ENCODE peak calls at places on chromosomes 2 and 18, in five cellular contexts. B is H9, F is neuronal stem cell, M is mesenchymal stem cell, T is H1. P is an unnamed sample.

GRCh38 chr2:220445429-220446105 is 818.1 kb downstream of the SLC4A3 start:
- DNase-seq in B (no peak), F (no peak), M (no peak), T (no peak), P (peak)

GRCh38 chr2:145524836-145525235 is 1004.9 kb upstream of the ZEB2 start:
- DNase-seq in B (no peak), F (no peak), M (no peak), T (no peak), P (no peak)

GRCh38 chr18:2846241-2846637 is 567 bp upstream of the EMILIN2 start:
- DNase-seq in B (no peak), F (peak), M (peak), T (no peak), P (no peak)

GRCh38 chr18:43587538-43588153 is 310.4 kb upstream of the SYT4 start:
- DNase-seq in B (no peak), F (peak), M (peak), T (no peak), P (peak)

GRCh38 chr2:100397117-100397860 is 20.2 kb downstream of the CHST10 start:
- DNase-seq in B (no peak), F (no peak), M (no peak), T (no peak), P (no peak)

GRCh38 chr18:25047421-25047820 is 304.5 kb downstream of the ZNF521 start:
- DNase-seq in B (no peak), F (no peak), M (no peak), T (no peak), P (no peak)

GRCh38 chr18:35231052-35231451 is 9.8 kb upstream of the ZNF397 start:
- DNase-seq in B (peak), F (peak), M (peak), T (peak), P (peak)

GRCh38 chr2:12603781-12604180 is 113.0 kb upstream of the TRIB2 start:
- DNase-seq in B (no peak), F (no peak), M (no peak), T (no peak), P (no peak)

GRCh38 chr2:164910091-164910899 is 45.0 kb downstream of the SLC38A11 start:
- DNase-seq in B (no peak), F (no peak), M (peak), T (no peak), P (peak)
- H4K91ac ChIP-seq in B (no peak), F (no peak), M (no peak), T (no peak), P (peak)

GRCh38 chr2:147026261-147026660 is 818.6 kb upstream of the ACVR2A start:
- DNase-seq in B (no peak), F (no peak), M (no peak), T (no peak), P (no peak)

GRCh38 chr2:147030966-147031760 is 813.7 kb upstream of the ACVR2A start:
- DNase-seq in B (no peak), F (no peak), M (peak), T (no peak), P (no peak)

GRCh38 chr2:147026664-147027278 is 818.1 kb upstream of the ACVR2A start:
- DNase-seq in B (no peak), F (no peak), M (peak), T (no peak), P (no peak)

GRCh38 chr2:147025611-147026010 is 819.2 kb upstream of the ACVR2A start:
- DNase-seq in B (no peak), F (no peak), M (peak), T (no peak), P (no peak)

GRCh38 chr2:147027451-147027850 is 817.4 kb upstream of the ACVR2A start:
- DNase-seq in B (no peak), F (no peak), M (peak), T (no peak), P (no peak)
- H2BK12ac ChIP-seq in B (no peak), F (no peak), M (no peak), T (no peak), P (no peak)

DNA sequence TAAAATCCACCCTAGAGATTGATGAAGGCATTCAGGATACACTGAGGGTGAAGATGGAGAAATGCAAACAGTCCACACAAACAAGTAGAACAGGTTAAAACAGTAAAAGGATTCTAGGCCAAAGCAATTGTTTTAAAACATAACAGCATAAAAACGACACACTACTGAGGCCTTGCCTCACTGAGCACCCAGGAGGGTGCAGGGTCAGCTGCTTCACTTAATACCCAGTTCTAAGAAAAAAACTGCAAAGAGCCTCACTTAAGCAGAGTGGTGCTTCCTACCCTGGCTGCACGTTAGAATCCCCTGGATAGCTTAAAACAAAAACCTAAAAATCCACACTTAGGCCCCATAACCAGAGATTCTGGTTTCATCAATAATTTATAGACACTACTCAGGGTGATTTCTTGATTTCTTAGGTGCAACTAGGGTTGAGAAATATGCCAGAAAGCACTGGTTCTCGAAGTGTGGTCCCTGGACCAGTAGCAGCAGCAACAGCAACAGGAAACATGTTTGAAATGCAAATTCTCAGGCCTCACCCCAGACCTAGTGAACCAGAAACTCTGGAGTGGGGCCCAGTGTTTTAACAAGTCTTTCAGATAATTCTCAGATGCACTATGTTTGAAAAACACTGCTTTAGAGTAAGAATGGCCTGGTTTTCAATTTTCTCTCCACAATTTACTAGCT is 279.1 kb downstream of the ZEB2 start:
- DNase-seq in B (no peak), F (no peak), M (no peak), T (no peak), P (no peak)
- H4K91ac ChIP-seq in B (no peak), F (no peak), M (no peak), T (no peak), P (no peak)

GRCh38 chr2:222310747-222311320 is 12.0 kb upstream of the PAX3 start:
- DNase-seq in B (no peak), F (no peak), M (no peak), T (no peak), P (no peak)
- H2BK12ac ChIP-seq in B (no peak), F (no peak), M (no peak), T (no peak), P (no peak)

GRCh38 chr18:45772081-45772480 is 48.1 kb downstream of the SLC14A1 start:
- DNase-seq in B (no peak), F (no peak), M (no peak), T (no peak), P (no peak)
- H4K91ac ChIP-seq in B (no peak), F (no peak), M (peak), T (no peak), P (no peak)

DNA sequence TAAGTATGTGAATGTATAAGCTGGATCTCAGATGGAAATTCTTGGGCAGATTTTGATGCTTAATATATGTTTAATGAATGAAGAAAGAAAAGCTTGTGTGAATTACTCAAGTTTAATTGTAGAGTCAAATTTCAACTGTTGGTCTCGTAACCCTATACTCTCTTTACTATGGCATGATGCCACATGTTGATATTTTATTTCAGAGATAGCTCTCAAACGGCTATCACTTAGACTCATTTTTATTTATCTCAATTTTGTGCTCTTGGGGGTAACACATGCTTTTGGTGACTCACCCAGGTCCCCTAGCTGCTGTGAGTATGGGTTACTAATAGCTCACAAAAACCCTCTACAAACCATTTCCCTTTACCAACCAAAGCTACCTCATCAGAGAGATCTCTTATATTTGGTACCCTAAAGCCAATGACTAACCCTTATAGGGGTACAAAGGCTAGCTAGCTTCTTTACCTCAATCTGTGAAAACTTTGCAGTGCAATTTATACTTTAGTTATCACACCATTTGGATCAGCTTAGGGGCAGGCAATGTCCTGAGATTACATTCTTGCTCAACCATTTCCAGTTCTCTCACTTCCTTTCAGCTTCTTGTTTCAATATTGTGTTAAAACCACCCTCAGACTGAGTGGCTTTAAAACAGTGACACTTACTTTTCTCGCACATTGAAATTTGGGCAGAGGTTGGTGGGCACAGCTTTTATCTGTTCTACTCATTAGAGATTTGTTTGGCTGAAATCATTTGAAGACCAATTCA is 240.3 kb downstream of the CDH7 start:
- DNase-seq in B (no peak), F (no peak), M (no peak), T (no peak), P (no peak)
- H2BK12ac ChIP-seq in B (no peak), F (no peak), M (no peak), T (no peak), P (no peak)

GRCh38 chr2:237230355-237230754 is 144.7 kb downstream of the COPS8 start:
- DNase-seq in B (no peak), F (no peak), M (no peak), T (no peak), P (no peak)
- H4K91ac ChIP-seq in B (no peak), F (no peak), M (no peak), T (no peak), P (no peak)

DNA sequence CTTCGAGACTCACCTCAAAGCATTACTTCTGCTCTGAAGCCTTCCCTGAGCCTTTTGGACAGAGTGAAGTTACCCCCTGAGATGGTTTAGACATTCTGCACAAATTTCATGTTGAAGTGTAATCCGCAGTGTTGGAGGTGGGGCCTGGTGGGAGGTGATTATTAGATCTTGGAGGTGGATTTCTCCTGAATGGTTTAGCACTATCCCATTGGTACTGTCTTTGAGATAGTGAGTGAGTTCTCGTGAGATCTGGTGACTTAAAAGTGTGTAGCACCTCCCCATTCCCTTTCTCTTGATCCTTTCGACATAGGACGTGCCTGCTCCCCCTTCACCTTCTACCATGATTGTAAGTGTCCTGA is 8.8 kb downstream of the ENOSF1 start:
- DNase-seq in B (no peak), F (no peak), M (no peak), T (peak), P (no peak)
- H2BK12ac ChIP-seq in B (no peak), F (no peak), M (peak), T (no peak), P (no peak)